ENCODE peak calls at places on chromosome 20, in eight cellular contexts. B is IMR-90, W is breast epithelium, K is heart left ventricle, O is body of pancreas, S is K562, R is HCT116, Y is prostate gland. T is an unnamed sample.

GRCh38 chr20:45036044-45036755 is 64.7 kb downstream of the KCNS1 start:
- DNase-seq in B (peak), W (no peak), K (no peak), O (no peak), S (no peak), R (peak), Y (no peak), T (no peak)

GRCh38 chr20:61883867-61884393 is 181.8 kb downstream of the TAF4 start:
- DNase-seq in B (no peak), W (no peak), K (no peak), O (no peak), S (no peak), R (no peak), Y (no peak), T (no peak)

GRCh38 chr20:16069416-16070010 is 503.7 kb downstream of the KIF16B start:
- DNase-seq in B (no peak), W (no peak), K (no peak), O (no peak), S (no peak), R (no peak), Y (no peak), T (no peak)

GRCh38 chr20:48056218-48056617 is 270.9 kb upstream of the SULF2 start:
- DNase-seq in B (no peak), W (no peak), K (no peak), O (no peak), S (no peak), R (no peak), Y (no peak), T (no peak)

GRCh38 chr20:34824861-34825529 is 456 bp downstream of the NCOA6 start:
- DNase-seq in B (peak), W (peak), K (peak), O (peak), S (no peak), R (peak), Y (peak), T (peak)

GRCh38 chr20:62133051-62133845 is 9.9 kb downstream of the PSMA7 start:
- DNase-seq in B (no peak), W (no peak), K (peak), O (no peak), S (no peak), R (no peak), Y (no peak), T (no peak)

GRCh38 chr20:24359306-24359705 is 110.1 kb upstream of the SYNDIG1 start:
- DNase-seq in B (no peak), W (no peak), K (no peak), O (no peak), S (no peak), R (no peak), Y (no peak), T (no peak)

GRCh38 chr20:17795449-17796095 is 95.8 kb downstream of the BANF2 start:
- DNase-seq in B (no peak), W (no peak), K (peak), O (no peak), S (no peak), R (no peak), Y (no peak), T (no peak)

GRCh38 chr20:21518292-21518991 is 4.6 kb upstream of the NKX2-2 start:
- DNase-seq in B (no peak), W (no peak), K (no peak), O (no peak), S (no peak), R (no peak), Y (no peak), T (no peak)

GRCh38 chr20:25177890-25178321 is 17.6 kb upstream of the ENTPD6 start:
- DNase-seq in B (no peak), W (peak), K (no peak), O (peak), S (no peak), R (no peak), Y (peak), T (no peak)

GRCh38 chr20:17735959-17736621 is 36.3 kb downstream of the BANF2 start:
- DNase-seq in B (peak), W (no peak), K (no peak), O (no peak), S (no peak), R (no peak), Y (no peak), T (no peak)

GRCh38 chr20:57615472-57615855 is 4.8 kb downstream of the ZBP1 start:
- DNase-seq in B (no peak), W (no peak), K (peak), O (no peak), S (no peak), R (no peak), Y (no peak), T (peak)

GRCh38 chr20:59939052-59939878 is 840 bp downstream of the PPP1R3D start:
- DNase-seq in B (no peak), W (no peak), K (peak), O (peak), S (no peak), R (no peak), Y (no peak), T (no peak)

GRCh38 chr20:9160760-9161159 is 91.9 kb downstream of the PLCB4 start:
- DNase-seq in B (no peak), W (no peak), K (no peak), O (no peak), S (no peak), R (no peak), Y (no peak), T (no peak)

GRCh38 chr20:19565721-19566120 is 192.3 kb upstream of the RIN2 start:
- DNase-seq in B (no peak), W (no peak), K (no peak), O (no peak), S (no peak), R (no peak), Y (no peak), T (no peak)

GRCh38 chr20:46701556-46701955 is 7.9 kb upstream of the SLC2A10 start:
- DNase-seq in B (no peak), W (no peak), K (no peak), O (no peak), S (no peak), R (no peak), Y (no peak), T (no peak)

GRCh38 chr20:13430346-13431002 is 208.3 kb downstream of the TASP1 start:
- DNase-seq in B (peak), W (no peak), K (no peak), O (no peak), S (no peak), R (peak), Y (no peak), T (no peak)

GRCh38 chr20:53883098-53883762 is 187.2 kb downstream of the BCAS1 start:
- DNase-seq in B (peak), W (no peak), K (no peak), O (no peak), S (no peak), R (no peak), Y (no peak), T (no peak)

GRCh38 chr20:38203337-38204003 is 38.4 kb upstream of the TGM2 start:
- DNase-seq in B (no peak), W (no peak), K (no peak), O (no peak), S (no peak), R (no peak), Y (no peak), T (no peak)

GRCh38 chr20:13384132-13384531 is 163.1 kb downstream of the ISM1 start:
- DNase-seq in B (no peak), W (no peak), K (no peak), O (no peak), S (no peak), R (no peak), Y (no peak), T (no peak)

GRCh38 chr20:13199279-13199678 is 21.8 kb upstream of the ISM1 start:
- DNase-seq in B (no peak), W (no peak), K (no peak), O (no peak), S (no peak), R (no peak), Y (no peak), T (no peak)

GRCh38 chr20:15827628-15828027 is 745.6 kb downstream of the KIF16B start:
- DNase-seq in B (no peak), W (no peak), K (no peak), O (no peak), S (no peak), R (no peak), Y (no peak), T (no peak)

GRCh38 chr20:10167025-10167424 is 51.6 kb upstream of the SNAP25 start:
- DNase-seq in B (no peak), W (no peak), K (no peak), O (no peak), S (no peak), R (no peak), Y (no peak), T (no peak)

GRCh38 chr20:14264869-14265268 is 72.5 kb downstream of the FLRT3 start:
- DNase-seq in B (peak), W (no peak), K (no peak), O (no peak), S (no peak), R (no peak), Y (no peak), T (no peak)

GRCh38 chr20:46572181-46572580 is 21.7 kb upstream of the OCSTAMP start:
- DNase-seq in B (no peak), W (no peak), K (peak), O (peak), S (no peak), R (no peak), Y (no peak), T (peak)

GRCh38 chr20:7437311-7437710 is 502.9 kb downstream of the HAO1 start:
- DNase-seq in B (no peak), W (no peak), K (no peak), O (no peak), S (no peak), R (no peak), Y (no peak), T (no peak)

GRCh38 chr20:41011551-41012067 is 17.0 kb upstream of the TOP1 start:
- DNase-seq in B (no peak), W (no peak), K (no peak), O (no peak), S (no peak), R (no peak), Y (no peak), T (no peak)

GRCh38 chr20:51429144-51429482 is 113.4 kb downstream of the NFATC2 start:
- DNase-seq in B (no peak), W (no peak), K (no peak), O (no peak), S (no peak), R (no peak), Y (no peak), T (no peak)

GRCh38 chr20:51429696-51430095 is 112.8 kb downstream of the NFATC2 start:
- DNase-seq in B (no peak), W (no peak), K (no peak), O (no peak), S (no peak), R (no peak), Y (no peak), T (no peak)

GRCh38 chr20:51426879-51427624 is 115.5 kb downstream of the NFATC2 start:
- DNase-seq in B (no peak), W (no peak), K (no peak), O (no peak), S (no peak), R (no peak), Y (no peak), T (no peak)

GRCh38 chr20:51428451-51429143 is 113.9 kb downstream of the NFATC2 start:
- DNase-seq in B (peak), W (no peak), K (peak), O (peak), S (peak), R (no peak), Y (no peak), T (no peak)

DNA sequence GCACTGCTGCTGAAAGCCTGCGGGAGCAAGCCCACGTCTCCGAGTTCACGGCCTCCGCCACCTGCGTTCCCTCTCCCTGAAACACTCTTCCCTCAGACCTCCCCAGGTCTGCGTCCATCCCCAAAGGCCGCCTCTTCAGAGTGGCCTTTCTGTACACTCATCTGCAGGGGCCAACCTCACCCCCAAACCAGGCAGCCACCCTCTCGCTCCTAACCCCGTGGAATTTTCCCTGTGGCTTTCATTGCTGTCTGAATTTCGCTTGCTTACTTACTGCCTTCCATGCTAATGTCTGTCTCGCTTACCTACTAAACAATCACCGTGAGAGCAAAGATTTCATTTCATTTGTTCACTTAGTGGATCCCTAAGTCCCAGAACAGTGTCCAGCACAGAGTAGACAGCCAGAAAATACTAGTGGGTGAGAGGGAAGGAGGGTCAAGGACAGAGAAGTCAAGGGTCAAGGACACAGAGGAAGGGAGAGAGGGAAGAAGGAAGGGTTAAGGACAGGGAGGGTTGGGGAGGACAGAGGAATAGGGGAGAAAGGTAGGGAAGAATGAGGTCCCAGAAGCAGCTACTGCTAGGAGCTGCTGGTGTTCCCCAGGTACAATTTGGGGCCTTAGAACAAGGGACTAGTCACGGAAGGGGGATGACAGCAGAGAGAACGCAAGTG is 114.8 kb downstream of the NFATC2 start:
- DNase-seq in B (no peak), W (no peak), K (no peak), O (no peak), S (no peak), R (no peak), Y (no peak), T (no peak)
- H3K4me3 ChIP-seq in B (no peak), W (no peak), K (no peak), O (no peak), S (no peak), R (no peak), Y (no peak), T (no peak)

GRCh38 chr20:36950432-36951197 is 893 bp downstream of the SAMHD1 start:
- DNase-seq in B (peak), W (no peak), K (peak), O (peak), S (peak), R (no peak), Y (peak), T (no peak)

GRCh38 chr20:36951977-36952738 is 650 bp upstream of the SAMHD1 start:
- DNase-seq in B (no peak), W (no peak), K (no peak), O (peak), S (no peak), R (no peak), Y (no peak), T (no peak)

GRCh38 chr20:36956674-36957073 is 5.2 kb upstream of the SAMHD1 start:
- DNase-seq in B (no peak), W (no peak), K (no peak), O (no peak), S (no peak), R (no peak), Y (no peak), T (no peak)

DNA sequence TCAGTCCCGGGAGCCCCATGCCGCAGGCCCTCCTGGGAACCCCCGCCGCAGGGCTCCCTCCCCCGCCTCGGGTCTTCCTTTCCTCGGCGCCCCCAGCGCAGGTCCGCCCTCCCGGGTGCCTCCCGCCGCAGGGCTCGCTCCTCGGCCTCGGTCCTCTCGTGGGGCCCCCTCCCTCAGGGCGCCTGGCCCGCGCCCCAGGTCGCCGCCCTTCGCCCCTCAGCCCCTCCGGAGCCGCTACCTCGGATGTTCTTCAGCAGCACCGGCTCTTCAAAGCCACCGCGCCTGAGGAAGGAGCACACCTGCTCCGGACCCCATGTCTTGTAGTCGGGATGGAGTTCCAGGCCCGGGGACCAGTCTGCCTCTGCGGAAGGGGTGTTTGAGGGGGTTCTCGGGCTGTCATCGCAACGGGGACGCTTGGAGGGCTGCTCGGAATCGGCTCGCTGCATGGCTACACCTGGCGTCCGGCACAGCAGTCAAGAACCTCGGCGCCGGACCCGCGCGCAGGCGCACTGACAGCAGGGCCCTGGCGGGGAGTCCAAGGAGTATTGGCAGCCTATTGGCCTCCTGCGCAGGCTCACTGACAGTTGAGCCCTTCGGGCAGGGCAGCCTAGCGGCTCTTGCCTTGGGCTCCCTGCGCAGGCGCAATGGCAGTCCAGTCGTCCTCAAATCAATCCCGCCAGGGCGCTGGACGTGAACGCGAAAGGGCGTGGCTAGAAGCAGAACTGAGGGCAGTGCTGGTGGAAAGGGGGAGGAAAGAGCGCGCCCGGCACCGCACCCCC is at the start of gene SAMHD1:
- DNase-seq in B (peak), W (peak), K (peak), O (peak), S (peak), R (peak), Y (peak), T (peak)
- TF ChIP-seq POLR2A in B (no peak), W (peak), K (no peak), O (peak), S (peak), R (peak), Y (peak), T (no peak)

DNA sequence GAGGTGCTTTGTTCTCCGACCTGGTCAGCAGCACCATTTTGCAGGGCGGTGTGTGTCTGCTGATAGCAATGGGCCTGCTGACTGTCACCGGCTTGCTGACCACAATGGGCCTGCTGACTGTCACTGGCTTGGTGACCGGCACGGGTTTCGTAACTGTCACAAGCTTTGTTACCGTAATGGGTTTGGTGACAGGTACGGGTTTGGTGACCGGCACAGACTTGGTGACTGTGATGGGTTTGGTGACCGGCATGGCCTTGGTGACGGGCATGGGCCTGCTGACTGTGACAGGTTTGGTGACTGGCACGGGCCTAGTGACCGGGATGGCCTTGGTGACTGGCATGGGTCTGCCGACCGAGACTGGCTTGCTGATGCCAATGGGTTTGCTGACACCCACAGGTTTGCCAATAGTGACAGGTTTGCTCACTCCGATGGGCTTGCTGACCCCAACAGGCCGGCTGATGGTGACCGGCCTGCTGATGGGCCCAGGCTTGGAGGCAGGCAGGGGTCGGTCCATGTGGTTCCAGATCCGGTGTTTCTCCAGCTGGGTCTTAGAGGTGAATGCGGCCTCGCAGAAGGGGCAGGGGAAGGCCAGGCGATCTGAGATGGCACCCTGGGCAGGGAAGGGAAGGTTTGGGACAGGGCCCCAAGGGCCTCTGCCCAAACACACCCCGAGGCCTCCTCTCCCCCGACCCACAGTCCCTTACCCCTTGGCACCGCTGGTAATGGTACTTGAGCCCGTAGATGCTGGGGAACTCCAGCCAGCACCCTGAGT is 3.4 kb downstream of the ZNF512B start:
- DNase-seq in B (no peak), W (no peak), K (no peak), O (no peak), S (no peak), R (no peak), Y (no peak), T (no peak)
- TF ChIP-seq CTCF in B (no peak), W (no peak), K (no peak), O (no peak), S (no peak), R (no peak), Y (no peak), T (no peak)

DNA sequence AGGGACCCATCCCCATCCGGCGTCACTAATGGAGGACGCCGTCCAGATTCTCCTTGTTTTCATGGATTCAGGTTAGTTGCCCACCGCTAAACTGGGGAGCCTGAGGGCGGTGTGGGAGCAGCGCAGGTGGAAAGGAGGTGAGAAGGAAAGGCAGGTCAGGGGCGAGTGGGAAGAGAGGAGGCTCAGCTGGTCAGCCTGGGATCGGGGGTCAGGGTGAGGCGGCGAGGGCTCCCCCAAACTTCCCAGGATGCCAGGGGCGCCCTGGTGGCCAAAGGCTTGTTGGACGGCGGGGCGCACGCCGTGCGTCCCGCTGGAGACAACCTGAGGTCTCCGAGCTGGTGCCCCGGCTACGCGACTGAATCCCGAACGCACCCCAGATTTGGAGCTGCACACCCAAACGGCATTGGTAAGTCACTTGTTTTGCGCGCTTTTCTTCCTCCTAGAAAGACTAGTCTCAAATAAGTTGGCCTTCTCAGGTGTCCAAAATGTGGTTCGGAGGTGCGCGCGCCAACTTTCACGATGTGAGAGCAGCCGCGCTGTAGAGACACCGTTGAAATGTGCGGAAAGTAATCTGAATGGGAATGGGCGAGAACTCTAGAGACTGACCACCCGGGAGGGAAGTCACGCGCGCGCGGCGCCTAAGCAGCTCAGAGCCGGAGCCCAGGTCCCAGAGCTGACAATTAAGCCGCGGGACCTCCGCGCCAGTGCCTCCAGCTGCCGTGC is 9.7 kb downstream of the GNAS-AS1 start:
- DNase-seq in B (no peak), W (no peak), K (no peak), O (no peak), S (no peak), R (no peak), Y (no peak), T (no peak)
- H3K4me3 ChIP-seq in B (no peak), W (no peak), K (no peak), O (no peak), S (no peak), R (no peak), Y (no peak), T (no peak)